ENCODE peak calls at places on chromosomes 12 and 14, in eight cellular contexts. N is transverse colon; L is naive thymus-derived CD4-positive, alpha-beta T cell; U is mesenchymal stem cell; A is GM23248; I is NT2/D1; K is HAP-1; O is GM23338. P is an unnamed sample.

GRCh38 chr12:68416350-68416749 is 84.2 kb upstream of the MDM1 start:
- DNase-seq in N (no peak), L (no peak), U (no peak), A (no peak), I (no peak), K (no peak), O (no peak), P (no peak)

GRCh38 chr12:25689996-25690501 is 137.0 kb upstream of the LMNTD1 start:
- DNase-seq in N (peak; percentile 39), L (no peak), U (no peak), A (peak; percentile 24), I (no peak), K (no peak), O (no peak), P (no peak)

GRCh38 chr14:37889087-37889486 is 293.7 kb downstream of the TTC6 start:
- DNase-seq in N (no peak), L (no peak), U (no peak), A (no peak), I (no peak), K (no peak), O (no peak), P (peak; percentile 17)

GRCh38 chr14:90136904-90137303 is 75.1 kb downstream of the KCNK13 start:
- DNase-seq in N (no peak), L (no peak), U (no peak), A (no peak), I (no peak), K (no peak), O (no peak), P (no peak)

GRCh38 chr12:96907681-96908163 is 665 bp downstream of the NEDD1 start:
- DNase-seq in N (peak; percentile 14), L (no peak), U (peak; percentile 55), A (peak; percentile 59), I (no peak), K (peak; percentile 18), O (peak; percentile 56), P (peak; percentile 79)

GRCh38 chr12:47935196-47935595 is 28.2 kb upstream of the TMEM106C start:
- DNase-seq in N (no peak), L (no peak), U (peak; percentile 85), A (peak; percentile 89), I (no peak), K (no peak), O (no peak), P (no peak)

GRCh38 chr12:106163712-106164111 is 25.0 kb upstream of the NUAK1 start:
- DNase-seq in N (no peak), L (no peak), U (no peak), A (no peak), I (no peak), K (no peak), O (no peak), P (no peak)

GRCh38 chr14:102805454-102805891 is 28.2 kb downstream of the TRAF3 start:
- DNase-seq in N (peak; percentile 46), L (peak; percentile 8), U (peak; percentile 87), A (peak; percentile 79), I (no peak), K (no peak), O (no peak), P (peak; percentile 87)

GRCh38 chr12:104890463-104891096 is 67.5 kb downstream of the SLC41A2 start:
- DNase-seq in N (no peak), L (no peak), U (no peak), A (peak; percentile 20), I (no peak), K (no peak), O (no peak), P (no peak)

GRCh38 chr14:37515761-37516160 is 79.3 kb downstream of the FOXA1 start:
- DNase-seq in N (no peak), L (no peak), U (no peak), A (no peak), I (no peak), K (no peak), O (no peak), P (no peak)

GRCh38 chr12:87678453-87678852 is 350.7 kb downstream of the C12orf50 start:
- DNase-seq in N (no peak), L (no peak), U (peak; percentile 56), A (peak; percentile 48), I (no peak), K (no peak), O (no peak), P (no peak)

GRCh38 chr14:93037354-93037753 is 78.4 kb downstream of the ITPK1 start:
- DNase-seq in N (no peak), L (no peak), U (no peak), A (no peak), I (no peak), K (no peak), O (peak; percentile 51), P (peak; percentile 31)

GRCh38 chr12:117501470-117501869 is 140.0 kb upstream of the NOS1 start:
- DNase-seq in N (peak; percentile 46), L (no peak), U (no peak), A (no peak), I (no peak), K (no peak), O (no peak), P (no peak)

GRCh38 chr12:115257791-115258190 is 573.8 kb upstream of the TBX3 start:
- DNase-seq in N (no peak), L (no peak), U (peak; percentile 13), A (peak; percentile 70), I (no peak), K (no peak), O (no peak), P (no peak)

GRCh38 chr14:64235652-64236640 is 58.2 kb downstream of the ESR2 start:
- DNase-seq in N (peak; percentile 63), L (no peak), U (no peak), A (no peak), I (no peak), K (no peak), O (no peak), P (no peak)

GRCh38 chr12:34398366-34398705 is 376.0 kb downstream of the ALG10 start:
- DNase-seq in N (peak; percentile 2), L (no peak), U (no peak), A (no peak), I (no peak), K (no peak), O (no peak), P (no peak)

GRCh38 chr12:116697305-116698130 is 40.4 kb downstream of the SPRING1 start:
- DNase-seq in N (no peak), L (no peak), U (no peak), A (peak; percentile 23), I (peak; percentile 56), K (no peak), O (peak; percentile 83), P (no peak)

GRCh38 chr12:104694711-104695110 is 238.0 kb downstream of the CHST11 start:
- DNase-seq in N (no peak), L (no peak), U (peak; percentile 33), A (peak; percentile 48), I (no peak), K (no peak), O (no peak), P (no peak)

DNA sequence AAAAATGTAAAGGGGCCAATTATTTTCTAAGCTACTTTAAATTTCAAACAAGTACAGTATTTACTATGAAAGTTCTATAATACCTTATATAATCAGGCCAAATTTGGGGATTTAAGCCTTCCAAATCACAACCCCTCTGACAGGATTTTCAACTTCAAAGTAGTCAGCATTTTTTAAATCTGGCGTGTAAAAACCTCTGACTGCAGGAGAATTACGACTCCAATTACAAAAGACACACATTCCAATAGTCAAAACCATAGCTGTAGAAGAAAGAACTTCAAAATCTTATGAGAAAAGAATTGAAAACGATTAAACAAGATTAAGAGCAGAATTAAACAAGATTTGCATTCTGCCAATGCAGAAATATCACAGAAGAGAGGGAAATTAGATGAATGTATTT is 12.7 kb downstream of the OSBPL8 start:
- DNase-seq in N (no peak), L (no peak), U (no peak), A (no peak), I (no peak), K (peak; percentile 90), O (no peak), P (no peak)
- H3K4me3 ChIP-seq in N (no peak overlapping the region), L (no peak overlapping the region), U (no peak overlapping the region), A (no peak overlapping the region), I (no peak overlapping the region), K (no peak overlapping the region), O (peak overlapping the region; percentile 6), P (no peak overlapping the region)

DNA sequence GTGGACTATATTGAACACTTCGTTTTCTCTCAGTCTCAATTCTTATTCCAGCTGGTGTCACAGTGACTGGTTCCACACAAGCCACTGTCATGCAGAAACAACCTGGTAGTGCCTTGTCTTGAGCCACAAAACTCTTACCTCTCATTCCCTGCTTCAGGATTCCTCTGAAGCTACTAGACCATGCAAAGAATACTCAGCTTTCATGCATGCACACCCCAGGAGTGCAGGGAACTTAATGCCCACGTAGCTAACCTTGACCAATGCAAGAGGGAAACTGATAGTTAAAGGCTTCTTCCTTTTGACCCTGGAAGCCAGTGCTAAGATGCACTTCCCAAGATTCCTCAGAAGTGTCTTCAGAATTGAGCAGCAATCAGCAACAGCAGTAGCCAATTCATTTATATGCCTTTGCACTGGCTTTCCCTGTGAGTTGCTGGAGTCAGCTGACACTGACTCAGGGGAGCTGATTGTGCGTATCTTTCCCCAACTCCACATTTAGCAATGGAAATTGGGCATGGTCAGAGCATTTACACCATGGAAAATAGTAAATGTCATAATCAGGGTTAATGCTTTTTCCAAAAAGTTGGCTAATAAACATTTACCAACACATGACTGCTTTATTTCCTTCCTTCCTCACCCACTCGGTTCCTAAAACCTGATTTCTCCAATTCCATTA is 113.6 kb upstream of the SLC35F4 start:
- DNase-seq in N (no peak), L (no peak), U (no peak), A (no peak), I (no peak), K (no peak), O (no peak), P (no peak)
- H3K27me3 ChIP-seq in N (no peaks in the 10 kb centered on the region), L (no peaks in the 10 kb centered on the region), U (peaks cover 12% of the 10 kb centered on the region), A (peaks cover 4% of the 10 kb centered on the region), I (no peaks in the 10 kb centered on the region), K (peaks cover 16% of the 10 kb centered on the region), O (no peaks in the 10 kb centered on the region), P (peaks cover 2% of the 10 kb centered on the region)

DNA sequence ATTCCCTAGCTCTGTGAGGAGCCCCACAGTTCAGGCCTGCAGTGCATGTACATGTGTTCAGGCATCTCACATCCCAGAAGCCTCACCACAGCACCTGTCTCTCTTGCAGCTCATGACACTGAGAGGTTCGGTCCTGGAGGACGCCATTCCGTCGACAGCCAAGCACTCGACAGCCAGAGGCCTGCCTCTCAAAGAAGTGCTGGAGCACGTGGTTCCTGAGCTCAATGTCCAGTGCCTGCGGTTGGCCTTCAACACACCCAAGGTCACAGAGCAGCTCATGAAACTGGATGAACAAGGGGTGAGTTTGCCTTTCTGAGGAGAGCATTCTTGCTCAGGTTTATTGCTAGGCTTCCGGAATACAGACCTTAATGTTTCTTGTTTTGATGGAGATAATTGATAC is 308.3 kb upstream of the RGS6 start:
- DNase-seq in N (no peak), L (no peak), U (no peak), A (no peak), I (no peak), K (no peak), O (no peak), P (no peak)
- H3K4me1 ChIP-seq in N (no peaks in the 10 kb centered on the region), L (no peaks in the 10 kb centered on the region), U (peaks cover 2% of the 10 kb centered on the region), A (peaks cover 34% of the 10 kb centered on the region), I (no peaks in the 10 kb centered on the region), K (peaks cover 4% of the 10 kb centered on the region), O (no peaks in the 10 kb centered on the region), P (peaks cover 32% of the 10 kb centered on the region)

DNA sequence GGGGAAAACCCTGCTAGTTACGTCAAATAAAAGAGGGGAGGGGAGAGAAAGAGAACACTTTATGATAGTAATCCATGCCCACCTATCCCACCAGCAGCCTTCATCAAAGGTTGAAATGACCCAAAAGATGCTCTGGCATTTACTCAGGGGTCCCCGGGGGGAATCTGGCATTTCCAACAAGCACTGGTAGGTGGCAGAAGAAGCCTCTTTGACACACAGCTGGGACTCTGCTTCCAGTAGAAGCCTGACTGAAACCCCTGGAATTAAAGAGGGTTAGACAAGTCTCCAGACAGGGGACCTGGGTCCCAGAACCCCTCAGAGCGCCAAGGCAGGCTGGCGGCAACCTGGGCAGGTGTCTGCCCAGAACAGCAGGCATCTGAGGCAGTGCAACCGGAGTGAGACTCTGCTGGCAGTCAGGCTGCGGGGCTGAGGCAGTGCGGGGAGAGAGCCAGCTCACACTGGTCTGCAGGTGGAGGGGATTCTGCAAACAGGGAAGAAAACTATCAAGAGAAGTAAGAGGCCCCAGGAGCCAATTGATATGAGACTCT is 85.0 kb upstream of the CAPRIN2 start:
- DNase-seq in N (no peak), L (no peak), U (no peak), A (no peak), I (no peak), K (no peak), O (no peak), P (no peak)
- H3K4me3 ChIP-seq in N (no peak overlapping the region), L (no peak overlapping the region), U (no peak overlapping the region), A (no peak overlapping the region), I (no peak overlapping the region), K (no peak overlapping the region), O (no peak overlapping the region), P (no peak overlapping the region)

P was measured in osteoblast.